ENCODE peak calls at places on chromosomes 5 and 9, in five cellular contexts. One of them, this sample, is unnamed.

GRCh38 chr9:135077497-135078200 is 9.8 kb upstream of the OLFM1 start:
- DNase-seq in amygdala: no peak
- DNase-seq in stimulated activated CD4-positive, alpha-beta T cell treated with anti-CD3 and anti-CD28 coated beads, Interleukin-2, amount 100 ng/mL, for 48 hours: no peak
- DNase-seq in T-helper 2 cell: no peak
- DNase-seq in HFF-Myc: no peak
- DNase-seq in this sample: no peak

GRCh38 chr9:80957806-80958205 is 731.5 kb downstream of the TLE1 start:
- DNase-seq in amygdala: no peak
- DNase-seq in stimulated activated CD4-positive, alpha-beta T cell treated with anti-CD3 and anti-CD28 coated beads, Interleukin-2, amount 100 ng/mL, for 48 hours: no peak
- DNase-seq in T-helper 2 cell: no peak
- DNase-seq in HFF-Myc: no peak
- DNase-seq in this sample: no peak

GRCh38 chr9:136341042-136341655 is 13.8 kb downstream of the GPSM1 start:
- DNase-seq in amygdala: no peak
- DNase-seq in stimulated activated CD4-positive, alpha-beta T cell treated with anti-CD3 and anti-CD28 coated beads, Interleukin-2, amount 100 ng/mL, for 48 hours: no peak
- DNase-seq in T-helper 2 cell: no peak
- DNase-seq in HFF-Myc: no peak
- DNase-seq in this sample: no peak

GRCh38 chr9:16213781-16214515 is 656.5 kb downstream of the BNC2 start:
- DNase-seq in amygdala: no peak
- DNase-seq in stimulated activated CD4-positive, alpha-beta T cell treated with anti-CD3 and anti-CD28 coated beads, Interleukin-2, amount 100 ng/mL, for 48 hours: no peak
- DNase-seq in T-helper 2 cell: no peak
- DNase-seq in HFF-Myc: no peak
- DNase-seq in this sample: no peak

GRCh38 chr9:97941323-97941722 is 3.4 kb upstream of the HEMGN start:
- DNase-seq in amygdala: no peak
- DNase-seq in stimulated activated CD4-positive, alpha-beta T cell treated with anti-CD3 and anti-CD28 coated beads, Interleukin-2, amount 100 ng/mL, for 48 hours: no peak
- DNase-seq in T-helper 2 cell: no peak
- DNase-seq in HFF-Myc: no peak
- DNase-seq in this sample: no peak

GRCh38 chr9:88803551-88804288 is 187.5 kb upstream of the S1PR3 start:
- DNase-seq in amygdala: no peak
- DNase-seq in stimulated activated CD4-positive, alpha-beta T cell treated with anti-CD3 and anti-CD28 coated beads, Interleukin-2, amount 100 ng/mL, for 48 hours: no peak
- DNase-seq in T-helper 2 cell: no peak
- DNase-seq in HFF-Myc: no peak
- DNase-seq in this sample: no peak

GRCh38 chr9:127118597-127119318 is 3.7 kb downstream of the ANGPTL2 start:
- DNase-seq in amygdala: no peak
- DNase-seq in stimulated activated CD4-positive, alpha-beta T cell treated with anti-CD3 and anti-CD28 coated beads, Interleukin-2, amount 100 ng/mL, for 48 hours: no peak
- DNase-seq in T-helper 2 cell: no peak
- DNase-seq in HFF-Myc: no peak
- DNase-seq in this sample: no peak

GRCh38 chr5:112390327-112390726 is 28.8 kb downstream of the EPB41L4A start:
- DNase-seq in amygdala: no peak
- DNase-seq in stimulated activated CD4-positive, alpha-beta T cell treated with anti-CD3 and anti-CD28 coated beads, Interleukin-2, amount 100 ng/mL, for 48 hours: no peak
- DNase-seq in T-helper 2 cell: no peak
- DNase-seq in HFF-Myc: no peak
- DNase-seq in this sample: no peak

GRCh38 chr5:65978251-65978650 is 51.9 kb downstream of the ERBIN start:
- DNase-seq in amygdala: no peak
- DNase-seq in stimulated activated CD4-positive, alpha-beta T cell treated with anti-CD3 and anti-CD28 coated beads, Interleukin-2, amount 100 ng/mL, for 48 hours: no peak
- DNase-seq in T-helper 2 cell: no peak
- DNase-seq in HFF-Myc: no peak
- DNase-seq in this sample: no peak

GRCh38 chr5:121366515-121366914 is 485.2 kb upstream of the FTMT start:
- DNase-seq in amygdala: no peak
- DNase-seq in stimulated activated CD4-positive, alpha-beta T cell treated with anti-CD3 and anti-CD28 coated beads, Interleukin-2, amount 100 ng/mL, for 48 hours: no peak
- DNase-seq in T-helper 2 cell: no peak
- DNase-seq in HFF-Myc: no peak
- DNase-seq in this sample: no peak